ENCODE peak calls at places on chromosome 13, in seven cellular contexts. I is upper lobe of left lung; G is astrocyte; X is gastrocnemius medialis; W is body of pancreas; L is CD8-positive, alpha-beta T cell; Y is Peyer's patch. H is an unnamed sample. For H3K4me1, the result is how much of the 10 kb centered on the place peaks cover.

GRCh38 chr13:99969934-99970760 is 1.4 kb downstream of the ZIC5 start:
- DNase-seq in I (no peak), G (no peak), X (no peak), W (no peak), L (peak), Y (no peak), H (no peak)

GRCh38 chr13:95256086-95256485 is 45.2 kb downstream of the ABCC4 start:
- DNase-seq in I (no peak), G (peak), X (peak), W (no peak), L (no peak), Y (no peak), H (no peak)

GRCh38 chr13:102771298-102772041 is 2.1 kb downstream of the TEX30 start:
- DNase-seq in I (no peak), G (no peak), X (no peak), W (no peak), L (no peak), Y (no peak), H (no peak)

GRCh38 chr13:111458001-111458531 is 137.6 kb downstream of the TEX29 start:
- DNase-seq in I (no peak), G (no peak), X (no peak), W (no peak), L (no peak), Y (no peak), H (no peak)

GRCh38 chr13:50626031-50626643 is 217.4 kb downstream of the DLEU7 start:
- DNase-seq in I (peak), G (peak), X (no peak), W (no peak), L (no peak), Y (no peak), H (no peak)

GRCh38 chr13:113666951-113667701 is at the start of gene GRK1:
- DNase-seq in I (peak), G (no peak), X (no peak), W (no peak), L (no peak), Y (no peak), H (no peak)

GRCh38 chr13:114161644-114162532 is 17.2 kb upstream of the CFAP97D2 start:
- DNase-seq in I (peak), G (peak), X (no peak), W (no peak), L (no peak), Y (peak), H (no peak)

GRCh38 chr13:112574476-112575294 is 13.3 kb downstream of the TUBGCP3 start:
- DNase-seq in I (no peak), G (no peak), X (no peak), W (no peak), L (no peak), Y (no peak), H (no peak)

GRCh38 chr13:75635101-75635620 is 969 bp upstream of the LMO7 start:
- DNase-seq in I (no peak), G (no peak), X (no peak), W (no peak), L (no peak), Y (peak), H (no peak)

GRCh38 chr13:29952245-29952644 is 101.8 kb upstream of the UBL3 start:
- DNase-seq in I (no peak), G (no peak), X (no peak), W (no peak), L (no peak), Y (no peak), H (no peak)

GRCh38 chr13:46119883-46120614 is 15.2 kb upstream of the CPB2 start:
- DNase-seq in I (peak), G (peak), X (no peak), W (peak), L (no peak), Y (no peak), H (no peak)

GRCh38 chr13:100828226-100828625 is 153.6 kb upstream of the TMTC4 start:
- DNase-seq in I (no peak), G (no peak), X (no peak), W (no peak), L (no peak), Y (no peak), H (no peak)

GRCh38 chr13:100491164-100491847 is 97.3 kb downstream of the GGACT start:
- DNase-seq in I (peak), G (peak), X (peak), W (no peak), L (no peak), Y (no peak), H (peak)

GRCh38 chr13:94249512-94249911 is 230.0 kb downstream of the DCT start:
- DNase-seq in I (no peak), G (peak), X (no peak), W (no peak), L (no peak), Y (no peak), H (no peak)

GRCh38 chr13:44352202-44352601 is 21.4 kb upstream of the SERP2 start:
- DNase-seq in I (no peak), G (no peak), X (no peak), W (no peak), L (no peak), Y (no peak), H (no peak)

GRCh38 chr13:93824286-93824685 is 597.7 kb downstream of the GPC6 start:
- DNase-seq in I (no peak), G (no peak), X (no peak), W (no peak), L (no peak), Y (no peak), H (no peak)

GRCh38 chr13:64531400-64531799 is 2698.7 kb downstream of the PCDH9 start:
- DNase-seq in I (no peak), G (no peak), X (no peak), W (no peak), L (no peak), Y (no peak), H (no peak)

GRCh38 chr13:90542959-90543358 is 804.5 kb upstream of the MIR17HG start:
- DNase-seq in I (no peak), G (no peak), X (no peak), W (no peak), L (no peak), Y (no peak), H (no peak)

GRCh38 chr13:73335226-73335625 is 276.4 kb downstream of the KLF5 start:
- DNase-seq in I (no peak), G (peak), X (no peak), W (no peak), L (no peak), Y (no peak), H (no peak)

GRCh38 chr13:41658057-41658642 is 200.8 kb downstream of the RGCC start:
- DNase-seq in I (no peak), G (peak), X (no peak), W (no peak), L (no peak), Y (no peak), H (no peak)

GRCh38 chr13:29845440-29846056 is 4.9 kb downstream of the UBL3 start:
- DNase-seq in I (no peak), G (no peak), X (no peak), W (no peak), L (no peak), Y (no peak), H (no peak)

GRCh38 chr13:65347420-65348030 is 1882.6 kb downstream of the PCDH9 start:
- DNase-seq in I (no peak), G (no peak), X (no peak), W (no peak), L (no peak), Y (no peak), H (no peak)

GRCh38 chr13:38954291-38954690 is 36.3 kb downstream of the STOML3 start:
- DNase-seq in I (no peak), G (no peak), X (no peak), W (no peak), L (no peak), Y (no peak), H (no peak)

GRCh38 chr13:53137777-53138176 is 109.2 kb downstream of the OLFM4 start:
- DNase-seq in I (no peak), G (peak), X (peak), W (no peak), L (no peak), Y (no peak), H (no peak)

GRCh38 chr13:50893211-50893852 is 16.3 kb upstream of the RNASEH2B start:
- DNase-seq in I (no peak), G (peak), X (no peak), W (no peak), L (peak), Y (peak), H (no peak)

GRCh38 chr13:99496322-99497142 is 4.7 kb upstream of the TM9SF2 start:
- DNase-seq in I (peak), G (peak), X (peak), W (no peak), L (peak), Y (peak), H (peak)

GRCh38 chr13:87259479-87260083 is 411.6 kb upstream of the SLITRK5 start:
- DNase-seq in I (no peak), G (no peak), X (no peak), W (no peak), L (no peak), Y (no peak), H (no peak)

GRCh38 chr13:48165727-48166126 is 67.3 kb upstream of the ITM2B start:
- DNase-seq in I (no peak), G (no peak), X (no peak), W (no peak), L (no peak), Y (no peak), H (no peak)

GRCh38 chr13:35283856-35284255 is 192.6 kb downstream of the MAB21L1 start:
- DNase-seq in I (no peak), G (peak), X (no peak), W (no peak), L (no peak), Y (no peak), H (no peak)

GRCh38 chr13:33345842-33346241 is 60.3 kb upstream of the STARD13 start:
- DNase-seq in I (no peak), G (no peak), X (no peak), W (no peak), L (no peak), Y (no peak), H (no peak)

GRCh38 chr13:45331981-45332830 is 8.8 kb downstream of the TPT1 start:
- DNase-seq in I (no peak), G (peak), X (no peak), W (no peak), L (no peak), Y (no peak), H (no peak)

GRCh38 chr13:49858183-49858856 is 65.8 kb upstream of the KPNA3 start:
- DNase-seq in I (peak), G (peak), X (no peak), W (peak), L (no peak), Y (no peak), H (no peak)

GRCh38 chr13:27476943-27477681 is 26.7 kb upstream of the MTIF3 start:
- DNase-seq in I (peak), G (no peak), X (no peak), W (peak), L (no peak), Y (peak), H (no peak)

GRCh38 chr13:75656590-75656989 is 20.5 kb downstream of the LMO7 start:
- DNase-seq in I (no peak), G (no peak), X (no peak), W (no peak), L (no peak), Y (no peak), H (no peak)

GRCh38 chr13:57629391-57629804 is 2.1 kb upstream of the PCDH17 start:
- DNase-seq in I (no peak), G (peak), X (no peak), W (peak), L (no peak), Y (no peak), H (peak)

GRCh38 chr13:52459668-52460067 is 4.4 kb downstream of the CKAP2 start:
- DNase-seq in I (no peak), G (peak), X (no peak), W (no peak), L (no peak), Y (no peak), H (no peak)

GRCh38 chr13:28494861-28495585 is at the start of gene FLT1:
- DNase-seq in I (peak), G (no peak), X (peak), W (peak), L (peak), Y (no peak), H (peak)

GRCh38 chr13:77980592-77980991 is 62.0 kb upstream of the EDNRB start:
- DNase-seq in I (peak), G (peak), X (no peak), W (no peak), L (no peak), Y (no peak), H (peak)

GRCh38 chr13:79645569-79645968 is 164.6 kb downstream of the NDFIP2 start:
- DNase-seq in I (no peak), G (no peak), X (no peak), W (no peak), L (no peak), Y (no peak), H (no peak)

DNA sequence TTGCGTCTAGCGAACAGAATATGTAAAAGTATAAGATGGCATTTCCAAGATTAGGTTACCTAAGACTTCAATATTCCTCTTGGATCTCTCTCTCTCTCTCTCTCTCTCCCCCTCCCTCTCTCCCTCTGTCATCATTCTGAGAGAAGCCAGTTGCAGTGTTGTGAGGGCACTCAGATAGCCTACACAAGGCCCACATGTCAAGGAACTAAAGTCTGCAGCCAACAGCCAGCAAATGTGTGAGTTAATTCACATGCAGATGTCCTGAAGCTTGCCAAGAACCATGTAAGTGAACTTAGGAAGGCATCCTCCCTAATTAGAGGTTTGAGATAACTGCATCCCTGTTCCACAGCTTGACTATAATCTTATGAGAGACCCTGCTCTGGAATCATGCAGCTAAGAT is 822.9 kb upstream of the PRR20A start:
- DNase-seq in I (no peak), G (no peak), X (no peak), W (no peak), L (no peak), Y (no peak), H (no peak)
- H3K4me3 ChIP-seq in I (no peak), G (no peak), X (no peak), W (no peak), L (no peak), Y (no peak), H (no peak)

GRCh38 chr13:25905411-25906010 is 146.3 kb downstream of the SHISA2 start:
- DNase-seq in I (peak), G (no peak), X (no peak), W (no peak), L (no peak), Y (no peak), H (no peak)
- H3K4me1 ChIP-seq in I (under half), G (under half), X (under half), W (under half), L (half or more), Y (under half), H (under half)

GRCh38 chr13:58992478-58993042 is 1171.2 kb downstream of the DIAPH3 start:
- DNase-seq in I (no peak), G (no peak), X (no peak), W (no peak), L (no peak), Y (no peak), H (no peak)

GRCh38 chr13:58994077-58994476 is 1169.7 kb downstream of the DIAPH3 start:
- DNase-seq in I (no peak), G (no peak), X (no peak), W (no peak), L (no peak), Y (no peak), H (no peak)

GRCh38 chr13:58999851-59000250 is 1163.9 kb downstream of the DIAPH3 start:
- DNase-seq in I (no peak), G (peak), X (no peak), W (no peak), L (no peak), Y (no peak), H (no peak)

GRCh38 chr13:58991826-58992477 is 1171.8 kb downstream of the DIAPH3 start:
- DNase-seq in I (no peak), G (no peak), X (no peak), W (no peak), L (no peak), Y (no peak), H (no peak)

DNA sequence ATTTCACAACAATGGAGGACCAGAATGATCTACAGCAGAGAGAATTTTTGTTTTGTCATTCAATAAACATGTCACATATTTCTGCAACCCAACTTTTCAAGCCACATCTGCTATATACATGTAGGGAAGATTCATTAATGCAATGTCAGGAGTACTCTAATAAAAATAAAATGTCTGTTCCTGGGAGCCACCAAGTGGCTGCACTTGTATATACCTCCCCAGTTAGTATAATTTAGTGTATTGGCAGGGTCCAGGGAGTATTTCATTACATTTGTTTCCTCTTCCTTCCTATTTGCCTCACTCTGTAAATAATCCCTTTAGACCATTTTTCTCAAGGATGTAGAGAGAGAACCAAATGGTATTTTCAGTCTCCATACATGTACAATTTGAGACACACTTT is 1169.0 kb downstream of the DIAPH3 start:
- DNase-seq in I (no peak), G (no peak), X (no peak), W (no peak), L (no peak), Y (no peak), H (no peak)
- TF ChIP-seq CTCF in I (no peak), G (no peak), X (no peak), W (no peak), L (no peak), Y (no peak), H (peak)

DNA sequence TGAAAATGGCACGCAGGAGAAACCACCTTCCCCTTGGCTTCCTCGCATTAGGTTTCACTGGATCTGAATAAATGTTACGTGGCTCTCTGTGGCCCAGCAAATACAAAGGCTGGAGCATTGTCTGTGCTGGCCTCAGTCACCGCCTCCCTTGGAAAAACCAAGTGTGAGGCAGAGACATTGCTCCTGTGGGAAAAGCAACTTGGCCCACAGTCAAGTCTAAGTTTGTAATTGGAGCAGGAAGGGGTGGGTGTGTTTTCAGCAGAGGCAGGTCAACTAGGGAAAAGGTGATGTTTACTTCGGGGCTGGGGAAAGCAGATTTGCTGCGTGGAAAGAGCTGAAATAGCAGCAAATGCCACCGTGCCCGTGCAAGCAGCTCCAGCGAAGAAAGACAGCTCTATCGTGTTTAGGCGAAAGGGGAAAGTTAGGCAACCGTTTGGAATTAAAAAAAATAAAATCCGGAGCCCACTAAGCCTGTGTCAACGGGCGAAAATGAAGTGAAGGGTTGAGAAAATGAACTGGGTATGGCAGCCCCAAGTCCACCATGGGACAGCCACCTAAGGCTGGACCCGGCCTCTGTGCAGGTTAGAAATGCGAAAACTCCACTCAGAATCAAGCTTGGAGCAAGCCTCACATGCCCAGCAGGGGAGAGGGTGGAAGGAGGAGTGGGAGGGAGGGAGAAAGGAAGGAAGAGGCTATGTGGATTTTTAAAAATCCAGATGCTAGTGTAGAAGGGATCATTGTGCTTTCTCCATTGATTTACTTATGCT is 101.4 kb downstream of the IRS2 start:
- DNase-seq in I (no peak), G (no peak), X (peak), W (peak), L (no peak), Y (no peak), H (peak)
- H3K4me3 ChIP-seq in I (no peak), G (no peak), X (peak), W (no peak), L (no peak), Y (peak), H (no peak)

H was measured in heart right ventricle.